ENCODE peak calls at places on chromosomes 16 and 17, in five cellular contexts. B is CD8-positive, alpha-beta memory T cell; X is left ventricle myocardium inferior; P is ascending aorta; A is effector memory CD4-positive, alpha-beta T cell. Y is an unnamed sample. For H3K9me3, the result is how much of the 10 kb centered on the place peaks cover.

GRCh38 chr17:43634681-43635125 is 27.0 kb downstream of the MEOX1 start:
- DNase-seq in B (no peak), X (peak), P (no peak), A (no peak), Y (no peak)

GRCh38 chr16:1033128-1033679 is 39.3 kb upstream of the SSTR5 start:
- DNase-seq in B (no peak), X (no peak), P (no peak), A (no peak), Y (no peak)

GRCh38 chr16:70735141-70735979 is 49.5 kb upstream of the MTSS2 start:
- DNase-seq in B (peak), X (peak), P (no peak), A (no peak), Y (no peak)

GRCh38 chr16:61128545-61129323 is 907.5 kb downstream of the CDH8 start:
- DNase-seq in B (no peak), X (no peak), P (no peak), A (no peak), Y (no peak)

GRCh38 chr17:80227666-80228065 is 7.4 kb downstream of the SLC26A11 start:
- DNase-seq in B (no peak), X (no peak), P (no peak), A (no peak), Y (no peak)

GRCh38 chr16:78639775-78640174 is 540.3 kb downstream of the WWOX start:
- DNase-seq in B (no peak), X (no peak), P (no peak), A (no peak), Y (no peak)

GRCh38 chr16:85253127-85253941 is 141.1 kb upstream of the CIBAR2 start:
- DNase-seq in B (peak), X (peak), P (no peak), A (no peak), Y (peak)

GRCh38 chr16:50478021-50478772 is 70.0 kb upstream of the NKD1 start:
- DNase-seq in B (no peak), X (no peak), P (no peak), A (no peak), Y (no peak)

GRCh38 chr16:154223-155030 is 2.0 kb downstream of the HBZ start:
- DNase-seq in B (peak), X (no peak), P (no peak), A (no peak), Y (no peak)

GRCh38 chr17:9220466-9221230 is 199.3 kb downstream of the NTN1 start:
- DNase-seq in B (no peak), X (no peak), P (no peak), A (no peak), Y (no peak)

GRCh38 chr16:85762970-85763369 is 12.1 kb upstream of the C16orf74 start:
- DNase-seq in B (no peak), X (no peak), P (no peak), A (no peak), Y (no peak)

GRCh38 chr17:81120149-81120484 is 45.2 kb upstream of the PVALEF start:
- DNase-seq in B (no peak), X (no peak), P (no peak), A (no peak), Y (no peak)

GRCh38 chr17:57025876-57026275 is 47.9 kb downstream of the SCPEP1 start:
- DNase-seq in B (no peak), X (no peak), P (no peak), A (no peak), Y (no peak)
- H3K27ac ChIP-seq in B (no peak), X (no peak), P (no peak), A (no peak), Y (no peak)

DNA sequence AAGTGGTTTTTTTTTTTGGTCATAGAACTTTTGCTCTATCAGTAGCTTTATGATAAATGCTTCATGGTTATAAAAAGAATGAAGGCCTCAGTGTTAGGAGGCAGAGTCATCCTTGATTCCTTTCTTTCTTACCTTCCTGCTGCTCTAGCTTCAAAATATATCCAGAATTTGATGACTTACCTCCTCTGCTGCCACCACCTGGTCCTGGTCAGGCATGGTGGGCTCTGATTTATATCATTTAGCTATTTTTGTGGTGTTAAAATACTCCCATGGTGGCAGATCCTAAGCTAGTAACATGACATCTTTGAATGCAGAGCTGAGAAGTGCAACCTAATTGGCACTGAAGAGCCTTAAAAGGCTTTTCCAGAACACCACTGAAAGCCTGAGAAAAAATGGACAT is 508.8 kb upstream of the CDH8 start:
- DNase-seq in B (no peak), X (no peak), P (no peak), A (no peak), Y (no peak)
- H3K9me3 ChIP-seq in B (under half), X (under half), P (under half), A (under half), Y (under half)

GRCh38 chr17:60318830-60319229 is 73.1 kb downstream of the USP32 start:
- DNase-seq in B (no peak), X (no peak), P (no peak), A (no peak), Y (no peak)
- H3K27ac ChIP-seq in B (no peak), X (no peak), P (no peak), A (no peak), Y (no peak)

DNA sequence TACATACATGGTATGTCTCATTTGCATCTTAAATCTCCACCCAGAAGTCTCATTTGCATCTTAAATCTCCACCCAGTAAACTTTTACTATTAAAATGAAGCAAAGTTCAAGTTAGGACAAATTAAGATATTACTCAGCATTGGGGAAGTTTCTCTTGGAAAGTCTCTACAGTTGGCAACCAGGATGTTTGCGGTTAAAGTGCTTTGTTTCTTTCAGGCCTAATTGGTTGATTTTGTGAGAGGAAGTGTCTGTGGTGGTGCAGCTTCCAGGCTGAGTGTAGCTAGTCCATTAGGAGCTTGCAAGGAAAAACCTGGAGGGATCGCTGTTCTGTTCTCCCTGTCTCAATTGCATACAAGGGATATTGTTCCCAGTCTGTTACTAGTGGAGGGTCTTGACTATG is 1373.4 kb upstream of the GOT2 start:
- DNase-seq in B (no peak), X (no peak), P (no peak), A (no peak), Y (no peak)
- H3K9me3 ChIP-seq in B (under half), X (under half), P (under half), A (under half), Y (under half)

GRCh38 chr17:39612291-39612894 is 4.7 kb upstream of the NEUROD2 start:
- DNase-seq in B (no peak), X (no peak), P (no peak), A (no peak), Y (no peak)

GRCh38 chr17:39612935-39613465 is 5.3 kb upstream of the NEUROD2 start:
- DNase-seq in B (no peak), X (no peak), P (no peak), A (no peak), Y (no peak)

GRCh38 chr17:39609416-39610025 is 1.8 kb upstream of the NEUROD2 start:
- DNase-seq in B (no peak), X (no peak), P (no peak), A (no peak), Y (no peak)

GRCh38 chr17:39608601-39609000 is 881 bp upstream of the NEUROD2 start:
- DNase-seq in B (no peak), X (no peak), P (no peak), A (no peak), Y (no peak)

GRCh38 chr17:39611441-39612112 is 3.9 kb upstream of the NEUROD2 start:
- DNase-seq in B (no peak), X (no peak), P (no peak), A (no peak), Y (no peak)
- H3K27ac ChIP-seq in B (no peak), X (no peak), P (no peak), A (no peak), Y (no peak)

GRCh38 chr16:63789603-63790002 is 1332.3 kb downstream of the CDH11 start:
- DNase-seq in B (no peak), X (no peak), P (no peak), A (no peak), Y (peak)

DNA sequence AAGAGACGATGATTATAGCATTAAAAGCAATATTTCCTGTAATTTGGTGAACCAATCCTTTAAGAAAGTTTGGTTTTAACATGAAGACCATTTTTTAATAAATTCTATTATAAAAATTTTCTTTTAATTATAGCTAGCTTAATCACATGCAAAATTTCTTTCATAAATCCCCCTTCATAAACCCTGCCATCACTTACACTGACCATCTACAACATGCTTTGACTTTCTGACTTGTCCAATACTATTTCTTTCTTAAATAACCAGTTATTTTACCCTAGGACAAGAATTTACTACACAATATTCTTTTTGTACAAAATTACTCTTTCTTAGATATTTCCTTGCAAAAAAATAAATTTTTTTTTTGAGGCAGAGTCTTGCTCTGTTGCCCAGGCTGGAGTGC is 1334.8 kb downstream of the CDH11 start:
- DNase-seq in B (no peak), X (no peak), P (no peak), A (no peak), Y (peak)
- H3K9me3 ChIP-seq in B (under half), X (under half), P (under half), A (under half), Y (under half)

GRCh38 chr17:31497994-31498826 is 106.7 kb downstream of the RAB11FIP4 start:
- DNase-seq in B (no peak), X (no peak), P (no peak), A (no peak), Y (no peak)

GRCh38 chr17:31497431-31497830 is 106.0 kb downstream of the RAB11FIP4 start:
- DNase-seq in B (no peak), X (no peak), P (no peak), A (no peak), Y (no peak)

GRCh38 chr17:31495049-31495885 is 103.8 kb downstream of the RAB11FIP4 start:
- DNase-seq in B (no peak), X (no peak), P (no peak), A (no peak), Y (no peak)

GRCh38 chr17:31496097-31496496 is 104.6 kb downstream of the RAB11FIP4 start:
- DNase-seq in B (no peak), X (no peak), P (no peak), A (no peak), Y (no peak)

GRCh38 chr17:31496601-31497000 is 105.1 kb downstream of the RAB11FIP4 start:
- DNase-seq in B (no peak), X (no peak), P (no peak), A (no peak), Y (no peak)
- H3K27ac ChIP-seq in B (no peak), X (no peak), P (no peak), A (peak), Y (no peak)

DNA sequence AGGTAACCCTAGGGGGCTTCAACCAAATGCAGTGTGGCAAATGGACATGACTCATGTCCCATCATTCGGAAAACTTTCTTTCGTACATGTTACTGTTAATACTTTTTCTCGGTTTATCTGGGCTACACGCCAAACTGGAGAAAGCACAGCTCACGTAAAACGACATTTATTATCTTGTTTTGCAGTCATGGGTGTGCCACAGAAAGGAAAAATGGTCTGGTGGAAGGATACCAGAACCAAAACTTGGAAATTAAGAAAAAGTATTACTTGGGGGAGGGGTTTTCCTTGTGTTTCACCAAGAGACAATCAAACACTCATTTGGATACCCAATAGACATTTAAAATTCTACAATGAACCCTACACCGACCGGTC is 23.6 kb downstream of the ALOX15B start:
- DNase-seq in B (no peak), X (no peak), P (no peak), A (no peak), Y (no peak)
- H3K9me3 ChIP-seq in B (under half), X (under half), P (under half), A (under half), Y (under half)

DNA sequence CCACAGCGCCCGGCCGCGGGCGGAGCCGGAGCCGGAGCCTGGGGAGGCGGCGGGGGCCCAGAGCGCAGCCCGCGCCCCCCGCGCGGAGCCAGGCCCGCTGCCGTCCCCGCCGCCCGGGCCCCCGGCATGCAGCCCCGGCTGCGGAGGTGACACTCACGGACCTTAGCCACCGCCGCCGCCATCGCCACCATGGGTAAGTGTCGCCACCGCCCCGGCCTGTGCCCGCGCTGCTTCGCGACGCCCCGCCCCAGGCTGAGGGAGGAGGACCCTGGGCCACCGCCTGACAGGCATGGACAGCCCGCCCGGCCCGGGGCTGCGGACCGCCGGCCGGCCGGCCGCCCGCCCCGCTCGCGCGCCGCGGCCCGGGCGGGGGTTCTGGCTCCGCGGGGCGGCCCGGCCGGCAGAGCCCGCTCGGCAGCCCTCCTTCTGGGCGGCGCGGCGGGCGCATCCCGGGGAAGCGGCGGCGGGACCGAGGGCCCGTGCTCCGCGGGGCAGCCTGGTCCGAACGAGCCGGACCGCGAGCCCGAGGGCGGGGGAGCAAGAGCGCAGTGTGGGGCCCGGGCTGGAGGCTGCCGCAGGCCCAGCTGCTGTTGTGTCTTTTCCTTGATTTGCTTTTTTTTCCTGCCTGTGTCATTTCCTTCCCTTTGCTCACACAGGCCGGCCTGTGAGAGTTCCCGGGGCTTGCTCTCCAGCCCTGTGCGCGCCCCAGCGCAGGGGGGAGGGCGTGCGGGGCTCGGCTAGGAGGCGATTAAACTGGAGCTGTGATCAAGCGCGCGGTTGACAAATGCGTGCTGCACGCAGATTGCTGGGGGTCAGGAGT is 564 bp downstream of the MAP3K3 start:
- DNase-seq in B (peak), X (peak), P (no peak), A (peak), Y (peak)
- H3K27ac ChIP-seq in B (peak), X (peak), P (peak), A (peak), Y (no peak)

GRCh38 chr17:46179375-46179999 is 13.7 kb downstream of the KANSL1 start:
- DNase-seq in B (no peak), X (no peak), P (no peak), A (no peak), Y (no peak)

GRCh38 chr17:46180895-46181279 is 12.3 kb downstream of the KANSL1 start:
- DNase-seq in B (no peak), X (no peak), P (no peak), A (no peak), Y (no peak)

GRCh38 chr17:46184696-46185095 is 8.5 kb downstream of the KANSL1 start:
- DNase-seq in B (no peak), X (no peak), P (no peak), A (no peak), Y (no peak)

GRCh38 chr17:46182961-46183360 is 10.3 kb downstream of the KANSL1 start:
- DNase-seq in B (no peak), X (no peak), P (no peak), A (no peak), Y (no peak)

GRCh38 chr17:46181940-46182339 is 11.3 kb downstream of the KANSL1 start:
- DNase-seq in B (no peak), X (no peak), P (no peak), A (no peak), Y (no peak)
- H3K9me3 ChIP-seq in B (under half), X (under half), P (under half), A (under half), Y (under half)

Y was measured in Karpas-422.